ENCODE peak calls at places on chromosomes 3 and 15, in five cellular contexts. U is OCI-LY7, K is mucosa of descending colon, Y is upper lobe of left lung, M is AG04449. A is an unnamed sample.

GRCh38 chr3:146189519-146190173 is 28.7 kb upstream of the PLOD2 start:
- DNase-seq in U (peak), M (no peak), K (no peak), Y (no peak), A (no peak)

GRCh38 chr15:36877796-36878744 is 222.3 kb downstream of the MEIS2 start:
- DNase-seq in M (no peak), Y (peak), U (no peak), K (no peak), A (no peak)

GRCh38 chr3:30984855-30985793 is 90.7 kb upstream of the GADL1 start:
- DNase-seq in Y (no peak), K (no peak), M (no peak), U (no peak), A (no peak)

GRCh38 chr15:85026304-85027032 is 44.8 kb downstream of the PDE8A start:
- DNase-seq in M (no peak), U (no peak), K (no peak), Y (no peak), A (no peak)

GRCh38 chr15:48560321-48561051 is 85.0 kb downstream of the FBN1 start:
- DNase-seq in Y (no peak), U (no peak), K (no peak), M (no peak), A (no peak)

GRCh38 chr3:150733936-150734794 is 28.8 kb downstream of the SIAH2 start:
- DNase-seq in Y (peak), K (no peak), M (no peak), U (no peak), A (no peak)

GRCh38 chr3:90015688-90016356 is 908.4 kb downstream of the EPHA3 start:
- DNase-seq in K (no peak), M (peak), U (no peak), Y (no peak), A (peak)

GRCh38 chr3:187630421-187630820 is 39.8 kb downstream of the SST start:
- DNase-seq in K (no peak), Y (no peak), M (no peak), U (no peak), A (no peak)

GRCh38 chr15:78319588-78319987 is 20.2 kb upstream of the SKIC8 start:
- DNase-seq in M (no peak), U (no peak), Y (no peak), K (no peak), A (no peak)

GRCh38 chr15:78320173-78320572 is 20.0 kb upstream of the CRABP1 start:
- DNase-seq in K (no peak), Y (no peak), M (no peak), U (no peak), A (no peak)

GRCh38 chr15:78316211-78317077 is 17.0 kb upstream of the SKIC8 start:
- DNase-seq in Y (no peak), M (no peak), U (no peak), K (peak), A (no peak)

GRCh38 chr15:78315686-78316085 is 16.3 kb upstream of the SKIC8 start:
- DNase-seq in K (peak), M (no peak), Y (no peak), U (peak), A (no peak)

DNA sequence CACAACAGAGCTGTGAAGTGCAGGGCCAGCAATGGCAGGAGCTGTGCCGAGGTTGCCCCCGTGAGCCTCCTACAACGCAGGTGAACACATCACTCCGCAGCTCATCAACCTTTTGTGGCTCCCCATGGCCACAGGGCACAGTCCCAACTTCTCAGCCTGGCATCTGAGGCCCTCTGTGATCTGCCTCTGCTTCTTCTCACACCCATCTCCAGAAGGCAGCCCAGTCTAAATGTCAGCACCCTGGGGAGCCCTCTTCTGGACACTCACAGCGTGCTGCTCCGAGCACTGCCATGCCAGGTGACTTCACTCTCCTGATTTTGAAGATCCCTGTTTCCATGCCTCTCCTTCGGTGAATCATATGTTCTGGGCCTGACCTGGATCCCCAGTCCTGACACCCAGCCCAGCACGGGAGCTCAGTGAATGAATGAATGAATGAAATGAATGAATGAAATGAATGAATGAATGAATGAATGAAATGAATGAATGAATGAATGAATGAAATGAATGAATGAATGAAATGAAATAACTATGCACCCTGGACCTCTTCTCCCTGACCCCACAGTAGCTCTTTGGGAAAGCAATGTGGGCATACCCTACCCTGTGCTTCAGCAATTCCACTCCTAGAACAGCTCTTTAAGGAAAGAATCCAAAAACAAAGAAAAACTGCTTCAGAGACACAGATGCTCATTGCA is 17.9 kb upstream of the SKIC8 start:
- DNase-seq in U (peak), K (peak), M (no peak), Y (no peak), A (no peak)
- TF ChIP-seq CTCF in U (peak), K (no peak), M (no peak), Y (no peak), A (peak)

DNA sequence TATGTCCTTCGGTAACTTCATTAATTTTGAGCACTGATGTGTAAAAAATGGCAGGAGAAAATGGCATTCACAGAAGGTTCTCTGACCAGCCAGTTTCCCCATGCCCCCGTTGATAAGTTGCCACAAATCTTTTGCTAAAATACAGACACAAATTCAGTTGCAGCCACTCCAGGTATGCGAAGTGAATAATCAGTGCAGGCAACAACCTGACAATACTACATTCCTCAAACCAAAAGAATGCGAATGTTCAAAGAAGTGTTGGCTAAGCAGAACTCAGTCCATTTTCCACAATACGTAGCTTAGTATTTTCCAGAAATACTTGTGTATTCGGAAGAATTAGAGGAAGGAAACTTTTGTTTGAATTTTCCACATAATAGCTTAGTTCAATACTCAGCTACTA is 32.7 kb downstream of the CHL1 start:
- DNase-seq in M (no peak), K (no peak), U (no peak), Y (no peak), A (no peak)
- H3K4me3 ChIP-seq in M (no peak), K (no peak), U (no peak), Y (no peak), A (no peak)

GRCh38 chr3:55481918-55482495 is 5.1 kb downstream of the WNT5A start:
- DNase-seq in U (no peak), K (peak), Y (peak), M (no peak), A (no peak)
- TF ChIP-seq CTCF in U (no peak), K (no peak), Y (no peak), M (peak), A (peak)

GRCh38 chr3:53286727-53287412 is 31.0 kb upstream of the TKT start:
- DNase-seq in Y (no peak), K (no peak), U (no peak), M (no peak), A (no peak)
- H3K4me3 ChIP-seq in Y (no peak), K (no peak), U (no peak), M (no peak), A (no peak)

GRCh38 chr15:56775632-56776031 is 42.3 kb upstream of the ZNF280D start:
- DNase-seq in U (peak), M (no peak), K (no peak), Y (no peak), A (no peak)

GRCh38 chr15:56770191-56770590 is 36.9 kb upstream of the ZNF280D start:
- DNase-seq in M (no peak), Y (no peak), U (no peak), K (no peak), A (no peak)

GRCh38 chr15:56772868-56773639 is 39.7 kb upstream of the ZNF280D start:
- DNase-seq in M (no peak), K (no peak), Y (no peak), U (no peak), A (no peak)

GRCh38 chr15:56776839-56777238 is 43.5 kb upstream of the ZNF280D start:
- DNase-seq in M (no peak), U (no peak), K (no peak), Y (no peak), A (no peak)

GRCh38 chr15:56774356-56774755 is 41.0 kb upstream of the ZNF280D start:
- DNase-seq in K (no peak), U (no peak), Y (no peak), M (no peak), A (no peak)
- TF ChIP-seq CTCF in K (no peak), U (no peak), Y (no peak), M (no peak), A (no peak)

DNA sequence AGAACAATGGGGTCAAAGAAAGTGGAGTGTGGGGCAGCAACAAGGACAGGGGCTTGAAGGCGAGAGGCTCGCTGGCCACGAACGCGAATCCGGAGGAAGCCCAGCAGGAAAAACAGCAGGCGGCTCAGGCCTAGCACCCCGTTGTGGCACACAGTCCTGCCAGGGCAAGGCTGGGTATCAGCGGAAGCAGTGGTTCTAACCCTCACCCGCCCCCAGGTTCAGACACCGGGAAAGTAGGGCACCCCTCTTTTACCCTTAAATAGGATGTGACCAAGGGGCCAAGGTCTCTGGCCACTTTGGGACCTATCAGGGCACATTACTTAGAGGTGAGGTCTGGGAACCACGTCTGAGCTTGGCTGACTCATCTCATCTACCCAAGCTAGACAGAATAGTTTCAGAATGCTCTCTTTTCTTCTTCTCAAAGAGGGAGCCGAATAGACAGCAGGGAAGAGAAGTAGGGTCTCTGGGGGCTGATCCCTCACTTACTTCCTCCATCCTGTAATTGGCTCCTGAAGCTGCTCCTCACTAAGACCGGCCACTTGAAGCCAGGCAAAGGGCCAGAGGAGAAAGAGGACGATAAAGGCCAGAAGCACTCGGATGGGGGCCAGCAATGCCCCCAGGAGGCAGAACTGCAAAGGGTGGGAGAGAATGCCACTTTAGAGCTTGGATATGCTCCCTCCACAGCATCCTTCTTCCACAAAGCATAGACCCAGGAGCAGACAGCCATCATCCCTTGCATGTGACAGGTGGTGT is 1.7 kb downstream of the LPCAT4 start:
- DNase-seq in Y (peak), K (peak), M (no peak), U (no peak), A (no peak)
- H3K4me3 ChIP-seq in Y (peak), K (no peak), M (peak), U (peak), A (no peak)

DNA sequence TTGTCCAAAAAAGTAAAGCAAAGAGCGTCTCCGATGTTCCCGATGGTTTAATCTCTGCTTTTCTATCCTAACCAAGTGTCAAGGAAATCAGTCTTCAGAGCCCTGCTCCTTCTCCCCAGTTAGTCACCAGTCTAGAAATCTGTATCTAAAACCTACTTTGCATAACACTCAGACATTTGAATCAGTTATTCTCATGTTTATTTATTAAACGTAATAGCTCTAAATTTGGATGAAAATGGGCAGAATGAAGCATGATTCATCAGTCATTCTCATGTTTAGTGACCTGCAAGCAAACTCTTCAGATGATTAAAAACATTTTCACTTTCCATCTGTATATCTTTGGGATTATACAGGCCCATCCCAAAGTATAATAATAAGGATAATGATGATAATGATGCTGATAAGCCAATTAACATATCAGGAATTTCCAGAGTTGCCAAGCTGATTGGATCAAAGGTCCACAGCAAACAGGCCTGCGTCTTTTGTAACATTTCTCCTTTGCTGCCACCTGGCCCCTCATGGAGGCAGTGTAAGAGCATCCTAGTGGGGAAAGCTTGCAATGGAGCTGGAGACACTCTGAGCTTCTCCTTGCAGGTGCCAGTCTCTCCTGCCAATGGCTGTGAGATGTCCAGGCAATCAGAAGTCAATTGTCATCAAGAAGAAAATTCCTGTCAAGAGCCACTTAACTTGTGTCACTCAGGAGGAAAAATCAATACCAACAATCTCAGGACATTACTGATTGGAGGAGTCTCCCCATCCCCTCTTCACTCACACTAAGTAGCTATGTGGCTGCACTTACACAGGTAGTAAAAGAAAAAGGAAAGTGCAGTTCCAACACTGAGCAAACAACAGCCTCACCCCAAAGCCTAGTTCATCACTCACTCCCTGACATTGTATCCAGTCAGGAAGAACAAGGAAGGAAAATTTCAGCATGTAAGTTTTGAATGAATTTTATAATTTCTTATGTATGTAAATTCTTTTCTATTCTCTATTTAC is 273.7 kb downstream of the IGSF11 start:
- DNase-seq in Y (no peak), K (no peak), M (no peak), U (no peak), A (no peak)
- TF ChIP-seq CTCF in Y (no peak), K (no peak), M (no peak), U (no peak), A (no peak)

GRCh38 chr15:75565062-75565970 is 13.8 kb downstream of the PTPN9 start:
- DNase-seq in U (no peak), K (no peak), M (no peak), Y (no peak), A (no peak)
- H3K4me3 ChIP-seq in U (no peak), K (no peak), M (no peak), Y (no peak), A (no peak)

GRCh38 chr3:138284957-138285477 is 44.6 kb downstream of the NME9 start:
- DNase-seq in U (no peak), Y (no peak), M (no peak), K (no peak), A (no peak)
- TF ChIP-seq CTCF in U (peak), Y (no peak), M (peak), K (no peak), A (peak)